ENCODE peak calls at places on chromosomes 4 and X, in eight cellular contexts. Q is kidney epithelial cell; K is activated CD8-positive, alpha-beta memory T cell treated with anti-CD3 and anti-CD28 coated beads for 48 hours; P is HCT116; A is HEK293T; Z is GM23248; R is cardiac fibroblast; G is Karpas-422. C is an unnamed sample.

GRCh38 chr4:77015390-77015789 is 60.4 kb downstream of the CCNI start:
- DNase-seq in R (peak), Z (peak), P (no peak), K (no peak), G (no peak), Q (no peak), A (no peak), C (peak)

GRCh38 chr4:32148120-32148666 is 1428.0 kb downstream of the PCDH7 start:
- DNase-seq in P (no peak), Z (no peak), R (peak), G (no peak), K (no peak), A (no peak), Q (no peak), C (peak)

GRCh38 chr4:149997881-149998421 is 80.3 kb upstream of the DCLK2 start:
- DNase-seq in Z (peak), K (no peak), P (peak), A (no peak), G (no peak), Q (peak), R (peak), C (peak)

GRCh38 chrX:139106111-139106510 is 394.6 kb upstream of the FGF13 start:
- DNase-seq in R (no peak), Z (peak), P (no peak), K (no peak), Q (no peak), A (no peak), G (no peak), C (peak)

GRCh38 chr4:184854673-184855072 is 28.9 kb upstream of the ACSL1 start:
- DNase-seq in P (no peak), Z (no peak), K (no peak), A (no peak), G (no peak), R (no peak), Q (no peak), C (no peak)

GRCh38 chr4:68346461-68346860 is 3.4 kb downstream of the YTHDC1 start:
- DNase-seq in R (peak), K (no peak), G (no peak), P (no peak), Z (peak), A (no peak), Q (no peak), C (no peak)

GRCh38 chrX:108186811-108187210 is 95.2 kb downstream of the ATG4A start:
- DNase-seq in G (no peak), R (peak), A (no peak), K (no peak), P (peak), Z (peak), Q (peak), C (peak)

GRCh38 chr4:97953171-97953570 is 190.1 kb downstream of the STPG2 start:
- DNase-seq in A (no peak), Q (no peak), Z (no peak), P (no peak), R (no peak), G (no peak), K (no peak), C (no peak)

GRCh38 chr4:13940921-13941320 is 313.4 kb upstream of the BOD1L1 start:
- DNase-seq in P (no peak), G (no peak), Q (no peak), A (no peak), K (no peak), Z (no peak), R (no peak), C (no peak)

GRCh38 chrX:29172880-29173279 is 585.6 kb downstream of the IL1RAPL1 start:
- DNase-seq in P (no peak), A (no peak), Z (peak), K (no peak), R (peak), Q (no peak), G (no peak), C (peak)